ENCODE peak calls at places on chromosomes 3 and 15, in six cellular contexts. V, P, Y, H, N and X are unnamed samples.

GRCh38 chr3:114553949-114554593 is 260.2 kb downstream of the TIGIT start:
- DNase-seq in H (no peak), V (no peak), P (no peak), Y (no peak), N (no peak), X (no peak)

GRCh38 chr3:174331095-174331802 is 527.9 kb upstream of the NAALADL2 start:
- DNase-seq in Y (no peak), N (no peak), P (no peak), V (no peak), H (no peak), X (no peak)

GRCh38 chr15:64134322-64134829 is 17.2 kb upstream of the SNX22 start:
- DNase-seq in V (no peak), Y (no peak), N (no peak), P (peak; percentile 44), H (no peak), X (no peak)

GRCh38 chr3:197736010-197736490 is 654 bp downstream of the RUBCN start:
- DNase-seq in Y (peak; percentile 40), P (no peak), N (no peak), H (no peak), V (peak; percentile 47), X (no peak)

GRCh38 chr15:89822611-89822950 is 7.9 kb upstream of the ANPEP start:
- DNase-seq in Y (no peak), H (no peak), N (no peak), V (no peak), P (no peak), X (no peak)

GRCh38 chr15:42549052-42549491 is 434 bp downstream of the HAUS2 start:
- DNase-seq in H (no peak), V (peak; percentile 64), N (peak; percentile 6), P (peak; percentile 12), Y (no peak), X (no peak)

GRCh38 chr3:153246805-153247204 is 84.8 kb downstream of the RAP2B start:
- DNase-seq in P (peak; percentile 89), H (no peak), Y (no peak), N (no peak), V (peak; percentile 69), X (no peak)

GRCh38 chr3:46934508-46935167 is 41.9 kb downstream of the CCDC12 start:
- DNase-seq in P (no peak), H (no peak), Y (no peak), V (peak; percentile 61), N (no peak), X (no peak)

GRCh38 chr3:150546226-150547044 is at the start of the genes EIF2A and SERP1:
- DNase-seq in N (peak; percentile 100), H (peak; percentile 96), V (peak; percentile 99), P (peak; percentile 99), Y (peak; percentile 98), X (peak; percentile 98)
- H2BK5ac ChIP-seq in N (peak within 1 kb of the TSS; percentile 93), H (peak within 1 kb of the TSS; percentile 88), V (peak within 1 kb of the TSS; percentile 91), P (peak within 1 kb of the TSS; percentile 93), Y (no peak within 1 kb of the TSS), X (peak within 1 kb of the TSS; percentile 29)

GRCh38 chr15:27045796-27046195 is 74.8 kb downstream of the GABRG3 start:
- DNase-seq in V (no peak), Y (no peak), H (no peak), P (no peak), N (no peak), X (no peak)

GRCh38 chr15:27039163-27039562 is 68.2 kb downstream of the GABRG3 start:
- DNase-seq in N (no peak), P (no peak), H (no peak), V (no peak), Y (no peak), X (no peak)

GRCh38 chr15:27043770-27044169 is 72.8 kb downstream of the GABRG3 start:
- DNase-seq in N (no peak), V (no peak), H (no peak), P (no peak), Y (no peak), X (no peak)

GRCh38 chr15:27042230-27042629 is 71.2 kb downstream of the GABRG3 start:
- DNase-seq in N (no peak), H (no peak), Y (no peak), V (no peak), P (no peak), X (no peak)

GRCh38 chr15:27042646-27043045 is 71.7 kb downstream of the GABRG3 start:
- DNase-seq in P (no peak), N (no peak), V (no peak), Y (no peak), H (no peak), X (no peak)
- H3K9me3 ChIP-seq in P (peaks cover 23% of the 10 kb centered on the region), N (no peaks in the 10 kb centered on the region), V (no peaks in the 10 kb centered on the region), Y (no peaks in the 10 kb centered on the region), H (no peaks in the 10 kb centered on the region), X (no peaks in the 10 kb centered on the region)

GRCh38 chr15:92638709-92639365 is 16.7 kb downstream of the FAM174B start:
- DNase-seq in N (peak; percentile 67), H (no peak), V (no peak), P (no peak), Y (peak; percentile 25), X (no peak)
- H2BK5ac ChIP-seq in N (no peak overlapping the region), H (peak overlapping the region; percentile 92), V (no peak overlapping the region), P (no peak overlapping the region), Y (no peak overlapping the region), X (no peak overlapping the region)

GRCh38 chr15:40357246-40357645 is 773 bp upstream of the DISP2 start:
- DNase-seq in N (no peak), H (no peak), P (no peak), V (no peak), Y (no peak), X (no peak)
- H3K9me3 ChIP-seq in N (no peaks in the 10 kb centered on the region), H (no peaks in the 10 kb centered on the region), P (no peaks in the 10 kb centered on the region), V (no peaks in the 10 kb centered on the region), Y (no peaks in the 10 kb centered on the region), X (no peaks in the 10 kb centered on the region)

DNA sequence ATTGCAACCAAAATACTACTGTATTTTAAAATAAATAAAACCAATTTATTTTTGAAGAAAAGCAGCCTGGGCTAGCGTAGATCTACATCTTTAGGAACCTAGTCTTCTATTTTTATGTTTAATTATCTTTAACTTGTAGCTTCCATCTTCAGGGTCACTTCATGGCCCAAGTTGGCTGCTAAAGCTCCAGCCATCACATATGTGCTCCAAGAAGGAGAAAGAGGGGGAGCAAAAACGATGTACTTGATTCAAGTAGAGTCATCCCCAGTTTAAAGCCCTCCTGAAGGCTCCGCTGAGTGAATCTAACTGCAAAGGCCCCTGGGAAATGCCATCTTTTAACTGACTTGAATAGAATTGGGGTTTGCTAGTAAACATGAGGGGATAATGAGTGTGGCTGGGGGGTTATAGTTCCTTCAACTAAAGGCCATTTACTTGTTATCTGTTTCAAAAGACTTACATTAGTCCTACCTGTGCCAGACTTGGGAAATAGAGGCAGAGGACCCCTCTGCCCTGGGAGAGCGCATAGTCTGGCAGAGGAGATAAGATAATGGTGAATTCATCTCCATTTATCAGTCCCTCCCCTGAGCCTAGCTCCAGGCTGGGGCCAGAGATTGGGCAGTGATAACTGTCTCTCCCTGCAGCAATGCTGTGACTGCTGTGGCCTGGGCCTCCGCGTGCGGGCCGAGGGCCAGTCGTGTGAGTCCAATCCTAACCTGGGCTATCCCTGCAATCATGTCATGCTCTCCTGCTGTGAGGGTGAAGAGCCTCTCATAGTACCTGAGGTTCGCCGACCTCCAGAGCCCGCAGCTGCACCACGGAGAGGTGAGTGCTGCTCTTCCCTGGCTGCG is 64.6 kb downstream of the FBLN2 start:
- DNase-seq in P (no peak), V (no peak), N (peak; percentile 61), H (no peak), Y (no peak), X (no peak)
- H2BK5ac ChIP-seq in P (no peak overlapping the region), V (no peak overlapping the region), N (no peak overlapping the region), H (no peak overlapping the region), Y (no peak overlapping the region), X (no peak overlapping the region)

GRCh38 chr15:27573800-27574485 is 525.2 kb downstream of the OCA2 start:
- DNase-seq in Y (no peak), V (no peak), H (no peak), N (no peak), P (no peak), X (no peak)
- H3K9me3 ChIP-seq in Y (no peaks in the 10 kb centered on the region), V (peaks cover 7% of the 10 kb centered on the region), H (no peaks in the 10 kb centered on the region), N (no peaks in the 10 kb centered on the region), P (peaks cover 19% of the 10 kb centered on the region), X (no peaks in the 10 kb centered on the region)

DNA sequence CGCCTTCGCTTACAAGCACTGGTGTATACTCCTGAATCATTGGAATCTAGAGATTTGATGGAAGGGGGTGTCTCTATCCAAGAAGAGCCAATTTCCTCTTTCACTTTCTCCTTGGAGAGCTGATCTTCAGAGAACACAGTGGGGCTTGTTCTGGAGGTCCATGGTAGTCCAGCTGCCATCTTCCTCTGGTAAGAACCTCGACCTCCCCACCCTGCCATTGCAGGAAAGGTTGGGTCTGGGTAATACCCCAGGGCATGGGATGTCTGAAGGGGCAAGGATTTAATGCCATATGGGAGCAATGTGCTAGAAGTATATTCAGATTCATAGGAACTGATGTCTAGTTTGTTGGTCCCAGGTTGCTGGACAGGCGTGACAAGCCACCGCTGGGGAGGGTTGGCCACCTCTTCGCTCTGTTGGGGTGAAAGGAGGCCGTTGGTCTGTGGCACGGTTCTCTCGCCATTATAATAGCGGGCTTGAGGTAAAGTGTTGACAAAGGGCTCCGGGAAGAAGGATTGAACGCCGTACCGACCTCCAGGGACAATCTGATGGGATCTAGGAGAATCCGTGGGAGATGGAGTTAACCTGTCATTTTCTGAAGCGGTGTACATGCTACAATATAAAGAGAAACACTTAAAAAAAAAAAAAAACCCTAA is 4.8 kb downstream of the EOMES start:
- DNase-seq in H (no peak), N (no peak), P (no peak), V (no peak), Y (no peak), X (no peak)
- H2BK5ac ChIP-seq in H (no peak overlapping the region), N (no peak overlapping the region), P (no peak overlapping the region), V (no peak overlapping the region), Y (no peak overlapping the region), X (no peak overlapping the region)

GRCh38 chr3:21174461-21174860 is 576.5 kb downstream of the ZNF385D start:
- DNase-seq in Y (no peak), V (no peak), H (no peak), N (no peak), P (no peak), X (no peak)
- H3K9me3 ChIP-seq in Y (no peaks in the 10 kb centered on the region), V (peaks cover 36% of the 10 kb centered on the region), H (peaks cover 4% of the 10 kb centered on the region), N (no peaks in the 10 kb centered on the region), P (peaks cover 4% of the 10 kb centered on the region), X (no peaks in the 10 kb centered on the region)